ENCODE peak calls at places on chromosomes 7 and 10, in eight cellular contexts. R is aorta; S is HCEC 1CT; Y is CD8-positive, alpha-beta T cell; O is mesenchymal stem cell; M is nucleus accumbens; D is activated CD8-positive, alpha-beta memory T cell treated with anti-CD3 and anti-CD28 coated beads for 24 hours; I is transverse colon. W is an unnamed sample.

GRCh38 chr7:45149606-45150005 is 8.0 kb upstream of the RAMP3 start:
- DNase-seq in R (peak), S (no peak), Y (no peak), O (no peak), M (no peak), D (no peak), I (no peak), W (no peak)

GRCh38 chr7:83524286-83525075 is 124.5 kb downstream of the SEMA3E start:
- DNase-seq in R (no peak), S (peak), Y (no peak), O (no peak), M (no peak), D (no peak), I (no peak), W (no peak)

GRCh38 chr7:107262857-107263256 is 94.1 kb downstream of the HBP1 start:
- DNase-seq in R (no peak), S (no peak), Y (no peak), O (no peak), M (no peak), D (no peak), I (no peak), W (no peak)

GRCh38 chr7:84190016-84190705 is 4.4 kb downstream of the SEMA3A start:
- DNase-seq in R (no peak), S (peak), Y (no peak), O (peak), M (no peak), D (no peak), I (no peak), W (no peak)

GRCh38 chr7:37208528-37208927 is 240.1 kb downstream of the ELMO1 start:
- DNase-seq in R (peak), S (peak), Y (peak), O (peak), M (peak), D (no peak), I (peak), W (peak)

GRCh38 chr7:158283016-158283974 is 304.3 kb downstream of the PTPRN2 start:
- DNase-seq in R (no peak), S (no peak), Y (no peak), O (no peak), M (no peak), D (no peak), I (no peak), W (no peak)

GRCh38 chr10:22340362-22341189 is 4.7 kb upstream of the SPAG6 start:
- DNase-seq in R (peak), S (peak), Y (peak), O (peak), M (peak), D (peak), I (peak), W (peak)

GRCh38 chr7:30238721-30239441 is 45.5 kb upstream of the ZNRF2 start:
- DNase-seq in R (peak), S (peak), Y (no peak), O (peak), M (no peak), D (no peak), I (peak), W (no peak)

GRCh38 chr7:81725496-81726117 is 44.2 kb downstream of the HGF start:
- DNase-seq in R (no peak), S (peak), Y (no peak), O (peak), M (no peak), D (no peak), I (no peak), W (no peak)